ENCODE peak calls at places on chromosomes 11 and 22, in six cellular contexts. One of them, this sample, is unnamed.

GRCh38 chr11:118924591-118925585 is 838 bp downstream of the BCL9L start:
- DNase-seq in endothelial cell: peak
- DNase-seq in activated CD4-positive, CD25-positive, alpha-beta regulatory T cell: no peak
- DNase-seq in Calu3: peak
- DNase-seq in GM19239: peak
- DNase-seq in BJ: no peak
- DNase-seq in this sample: peak

GRCh38 chr22:47328550-47329243 is 566.2 kb downstream of the TBC1D22A start:
- DNase-seq in endothelial cell: no peak
- DNase-seq in activated CD4-positive, CD25-positive, alpha-beta regulatory T cell: no peak
- DNase-seq in Calu3: peak
- DNase-seq in GM19239: no peak
- DNase-seq in BJ: peak
- DNase-seq in this sample: no peak

GRCh38 chr11:75341583-75341982 is 9.9 kb downstream of the ARRB1 start:
- DNase-seq in endothelial cell: no peak
- DNase-seq in activated CD4-positive, CD25-positive, alpha-beta regulatory T cell: no peak
- DNase-seq in Calu3: no peak
- DNase-seq in GM19239: no peak
- DNase-seq in BJ: no peak
- DNase-seq in this sample: peak

GRCh38 chr11:87361891-87362290 is 324.2 kb downstream of the TMEM135 start:
- DNase-seq in endothelial cell: no peak
- DNase-seq in activated CD4-positive, CD25-positive, alpha-beta regulatory T cell: no peak
- DNase-seq in Calu3: no peak
- DNase-seq in GM19239: no peak
- DNase-seq in BJ: no peak
- DNase-seq in this sample: no peak

GRCh38 chr11:65981972-65982823 is 19.8 kb downstream of the EIF1AD start:
- DNase-seq in endothelial cell: no peak
- DNase-seq in activated CD4-positive, CD25-positive, alpha-beta regulatory T cell: no peak
- DNase-seq in Calu3: no peak
- DNase-seq in GM19239: no peak
- DNase-seq in BJ: no peak
- DNase-seq in this sample: no peak

GRCh38 chr11:70760416-70761020 is 362.2 kb downstream of the CTTN start:
- DNase-seq in endothelial cell: no peak
- DNase-seq in activated CD4-positive, CD25-positive, alpha-beta regulatory T cell: no peak
- DNase-seq in Calu3: no peak
- DNase-seq in GM19239: no peak
- DNase-seq in BJ: no peak
- DNase-seq in this sample: no peak

GRCh38 chr11:3014314-3014938 is 22.3 kb upstream of the NAP1L4 start:
- DNase-seq in endothelial cell: no peak
- DNase-seq in activated CD4-positive, CD25-positive, alpha-beta regulatory T cell: no peak
- DNase-seq in Calu3: no peak
- DNase-seq in GM19239: no peak
- DNase-seq in BJ: no peak
- DNase-seq in this sample: no peak

GRCh38 chr11:1888811-1889526 is 2.7 kb downstream of the PRR33 start:
- DNase-seq in endothelial cell: no peak
- DNase-seq in activated CD4-positive, CD25-positive, alpha-beta regulatory T cell: no peak
- DNase-seq in Calu3: no peak
- DNase-seq in GM19239: no peak
- DNase-seq in BJ: no peak
- DNase-seq in this sample: no peak

GRCh38 chr11:119108151-119108856 is 1.2 kb downstream of the C2CD2L start:
- DNase-seq in endothelial cell: no peak
- DNase-seq in activated CD4-positive, CD25-positive, alpha-beta regulatory T cell: no peak
- DNase-seq in Calu3: peak
- DNase-seq in GM19239: no peak
- DNase-seq in BJ: no peak
- DNase-seq in this sample: peak

GRCh38 chr11:25602149-25602548 is 729.8 kb upstream of the ANO3 start:
- DNase-seq in endothelial cell: no peak
- DNase-seq in activated CD4-positive, CD25-positive, alpha-beta regulatory T cell: no peak
- DNase-seq in Calu3: no peak
- DNase-seq in GM19239: no peak
- DNase-seq in BJ: no peak
- DNase-seq in this sample: no peak

This sample was measured in colonic mucosa.